ENCODE peak calls at places on chromosomes 11 and 22, in six cellular contexts. T, W, G, J, U and B are unnamed samples.

GRCh38 chr11:36077886-36078685 is 134.2 kb downstream of the LDLRAD3 start:
- DNase-seq in U (no peak), T (no peak), W (no peak), G (no peak), J (no peak), B (no peak)

GRCh38 chr11:86196924-86197323 is 47.6 kb upstream of the EED start:
- DNase-seq in T (no peak), G (no peak), W (no peak), J (no peak), U (no peak), B (no peak)

GRCh38 chr11:119175493-119176077 is 7.1 kb downstream of the NLRX1 start:
- DNase-seq in U (no peak), W (no peak), G (peak; percentile 58), J (no peak), T (no peak), B (no peak)

GRCh38 chr11:68596231-68596630 is 88.1 kb upstream of the GAL start:
- DNase-seq in W (no peak), U (no peak), G (no peak), J (no peak), T (no peak), B (no peak)

GRCh38 chr11:45920531-45921477 is 1.7 kb upstream of the LARGE2 start:
- DNase-seq in W (no peak), J (no peak), G (no peak), T (no peak), U (no peak), B (no peak)

GRCh38 chr11:1853376-1854131 is 670 bp downstream of the LSP1 start:
- DNase-seq in T (no peak), U (no peak), J (no peak), G (no peak), W (no peak), B (no peak)

GRCh38 chr11:1100417-1101245 is 26.0 kb downstream of the MUC2 start:
- DNase-seq in W (no peak), G (no peak), J (no peak), T (no peak), U (peak; percentile 11), B (no peak)

GRCh38 chr11:131099013-131099412 is 182.7 kb upstream of the SNX19 start:
- DNase-seq in T (no peak), U (no peak), G (peak; percentile 77), W (no peak), J (no peak), B (no peak)

GRCh38 chr11:89159974-89160373 is 17.7 kb upstream of the TYR start:
- DNase-seq in T (no peak), J (no peak), W (no peak), G (no peak), U (no peak), B (no peak)

GRCh38 chr11:116638463-116638862 is 134.3 kb downstream of the BUD13 start:
- DNase-seq in J (no peak), U (no peak), T (no peak), G (no peak), W (no peak), B (no peak)

GRCh38 chr11:5380740-5381342 is 2.8 kb upstream of the OR51M1 start:
- DNase-seq in T (peak; percentile 49), G (peak; percentile 77), U (peak; percentile 21), W (peak; percentile 21), J (peak; percentile 27), B (no peak)

GRCh38 chr11:17581036-17581731 is 34.1 kb downstream of the OTOG start:
- DNase-seq in T (no peak), U (no peak), J (no peak), W (no peak), G (no peak), B (no peak)

GRCh38 chr11:101860694-101861371 is 54.0 kb upstream of the CEP126 start:
- DNase-seq in U (no peak), W (peak; percentile 23), J (peak; percentile 29), T (no peak), G (peak; percentile 76), B (no peak)

GRCh38 chr11:77660947-77661346 is 23.4 kb upstream of the CLNS1A start:
- DNase-seq in G (no peak), U (no peak), W (no peak), T (no peak), J (no peak), B (no peak)

GRCh38 chr11:133904818-133905515 is 51.8 kb downstream of the IGSF9B start:
- DNase-seq in G (no peak), J (no peak), U (no peak), W (no peak), T (peak; percentile 15), B (no peak)

GRCh38 chr11:119709638-119710346 is 19.2 kb downstream of the NECTIN1 start:
- DNase-seq in G (peak; percentile 69), J (no peak), U (no peak), T (no peak), W (peak; percentile 56), B (no peak)

GRCh38 chr11:77172666-77172982 is 44.6 kb downstream of the MYO7A start:
- DNase-seq in T (no peak), G (peak; percentile 5), J (no peak), U (peak; percentile 55), W (no peak), B (no peak)

GRCh38 chr11:76655466-76656086 is 15.0 kb downstream of the LRRC32 start:
- DNase-seq in U (no peak), W (no peak), G (no peak), J (no peak), T (peak; percentile 49), B (no peak)

GRCh38 chr11:103907548-103908455 is 128.6 kb upstream of the DDI1 start:
- DNase-seq in T (no peak), J (no peak), W (no peak), U (no peak), G (peak; percentile 68), B (no peak)

GRCh38 chr11:132300283-132300682 is 929.9 kb downstream of the NTM start:
- DNase-seq in G (peak; percentile 13), U (no peak), J (no peak), T (no peak), W (no peak), B (no peak)

GRCh38 chr11:18347471-18348125 is 25.2 kb downstream of the GTF2H1 start:
- DNase-seq in U (no peak), J (no peak), W (no peak), T (no peak), G (peak; percentile 92), B (no peak)

GRCh38 chr11:123063396-123064267 is 1.7 kb upstream of the HSPA8 start:
- DNase-seq in W (peak; percentile 32), G (peak; percentile 59), J (peak; percentile 52), T (no peak), U (peak; percentile 33), B (no peak)

GRCh38 chr11:127000291-127000968 is at the start of gene KIRREL3:
- DNase-seq in W (no peak), U (peak; percentile 35), T (no peak), G (peak; percentile 40), J (no peak), B (no peak)

GRCh38 chr11:706957-707816 is 1.2 kb downstream of the EPS8L2 start:
- DNase-seq in W (peak; percentile 11), U (peak; percentile 79), T (no peak), J (peak; percentile 68), G (no peak), B (no peak)

GRCh38 chr11:35292290-35292689 is 127.1 kb downstream of the SLC1A2 start:
- DNase-seq in T (no peak), U (no peak), J (no peak), G (no peak), W (no peak), B (no peak)

GRCh38 chr22:41913040-41913719 is 1.7 kb downstream of the SHISA8 start:
- DNase-seq in G (no peak), T (no peak), J (no peak), U (no peak), W (no peak), B (no peak)

GRCh38 chr22:47238886-47239860 is 476.7 kb downstream of the TBC1D22A start:
- DNase-seq in W (no peak), T (no peak), U (no peak), J (no peak), G (no peak), B (no peak)
- H3K9me3 ChIP-seq in W (peaks cover 9% of the 10 kb centered on the region), T (peaks cover 1% of the 10 kb centered on the region), U (no peaks in the 10 kb centered on the region), J (no peaks in the 10 kb centered on the region), G (no peaks in the 10 kb centered on the region), B (no peaks in the 10 kb centered on the region)

GRCh38 chr11:72836111-72836510 is 21.9 kb downstream of the ATG16L2 start:
- DNase-seq in T (no peak), G (no peak), J (no peak), U (peak; percentile 40), W (peak; percentile 83), B (no peak)

GRCh38 chr11:72833792-72834501 is 19.7 kb downstream of the ATG16L2 start:
- DNase-seq in W (peak; percentile 57), U (no peak), G (no peak), J (no peak), T (no peak), B (no peak)

GRCh38 chr11:72833083-72833733 is 19.0 kb downstream of the ATG16L2 start:
- DNase-seq in W (no peak), U (no peak), T (no peak), G (no peak), J (no peak), B (no peak)

GRCh38 chr11:72832301-72833082 is 18.3 kb downstream of the ATG16L2 start:
- DNase-seq in G (no peak), T (no peak), U (no peak), W (no peak), J (no peak), B (no peak)

DNA sequence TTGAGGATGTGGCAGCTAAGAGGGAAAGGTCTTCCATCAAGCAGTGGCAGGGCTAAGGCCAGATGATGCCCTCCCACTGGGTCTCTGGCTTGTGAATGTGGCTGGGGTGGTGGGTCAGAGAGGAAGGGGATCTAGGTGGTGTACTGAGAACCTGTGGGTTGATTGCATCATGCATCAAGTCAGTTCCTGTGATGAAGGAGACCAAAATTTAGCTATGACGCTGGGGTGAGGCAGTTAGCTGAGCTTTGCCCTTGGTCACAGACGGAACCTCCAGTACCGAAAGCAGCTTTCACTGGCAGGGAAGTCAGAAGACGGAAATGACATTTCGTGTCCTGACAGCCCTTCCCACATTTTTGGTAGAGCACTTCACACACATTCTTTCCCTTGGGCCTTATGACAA is 20.7 kb downstream of the ATG16L2 start:
- DNase-seq in U (no peak), G (no peak), W (peak; percentile 57), T (no peak), J (no peak), B (no peak)
- TF ChIP-seq POLR2A in U (no peak), G (no peak), W (no peak), T (no peak), J (no peak), B (no peak)

DNA sequence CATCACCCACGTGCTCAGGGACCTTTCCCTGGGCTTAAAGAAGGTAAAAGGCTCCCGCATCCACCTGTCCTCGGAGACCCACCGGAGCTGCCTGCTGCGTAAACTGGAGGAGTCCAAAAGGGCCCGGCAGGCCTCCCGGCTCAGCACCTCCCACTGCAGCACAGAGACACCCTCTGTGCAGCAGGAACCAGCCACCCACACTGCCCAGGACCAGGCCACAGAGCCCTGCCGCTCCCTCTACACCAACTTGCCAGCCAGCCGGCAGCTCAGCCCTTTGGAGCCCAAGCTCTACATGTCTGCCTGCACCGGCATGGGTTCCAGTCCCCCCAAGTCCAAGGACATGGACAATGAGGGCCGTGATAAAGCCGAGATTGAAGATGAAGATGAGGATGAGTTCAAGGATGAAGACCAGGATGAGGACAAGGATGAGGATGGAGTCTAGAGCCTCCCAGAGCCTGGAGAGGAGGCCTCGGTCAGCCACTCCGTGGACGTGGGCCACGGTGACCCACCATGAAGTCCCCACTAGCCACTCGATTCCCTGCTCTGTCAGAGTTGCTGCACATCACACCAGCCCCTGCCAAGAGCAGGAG is 4.2 kb downstream of the CCDC116 start:
- DNase-seq in T (no peak), W (no peak), G (no peak), U (no peak), J (no peak), B (no peak)
- H3K9me3 ChIP-seq in T (no peaks in the 10 kb centered on the region), W (no peaks in the 10 kb centered on the region), G (no peaks in the 10 kb centered on the region), U (no peaks in the 10 kb centered on the region), J (no peaks in the 10 kb centered on the region), B (no peaks in the 10 kb centered on the region)

GRCh38 chr22:37657590-37658132 is 862 bp upstream of the PDXP start:
- DNase-seq in J (no peak), T (no peak), G (peak; percentile 7), U (no peak), W (no peak), B (no peak)
- TF ChIP-seq POLR2A in J (no peak), T (no peak), G (no peak), U (no peak), W (no peak), B (no peak)